ENCODE peak calls at places on chromosomes 1 and 21, in five cellular contexts. X, I, U, J and N are unnamed samples.

GRCh38 chr1:12518956-12519707 is 98.9 kb downstream of the DHRS3 start:
- DNase-seq in I (no peak), J (no peak), U (peak), X (no peak), N (no peak)

GRCh38 chr1:227892930-227893695 is 54.6 kb downstream of the WNT9A start:
- DNase-seq in U (no peak), X (no peak), I (no peak), J (no peak), N (no peak)

GRCh38 chr1:117534995-117535467 is 70.8 kb upstream of the TENT5C start:
- DNase-seq in U (peak), J (no peak), X (peak), I (peak), N (peak)

GRCh38 chr1:223076382-223076781 is 66.7 kb downstream of the TLR5 start:
- DNase-seq in U (no peak), J (no peak), X (no peak), I (no peak), N (no peak)

GRCh38 chr1:68197459-68197858 is 34.9 kb downstream of the WLS start:
- DNase-seq in J (no peak), U (no peak), I (no peak), X (no peak), N (no peak)

GRCh38 chr1:86419277-86419903 is 4.6 kb upstream of the CLCA2 start:
- DNase-seq in J (peak), I (peak), X (no peak), U (peak), N (no peak)

GRCh38 chr1:185083818-185084217 is 38.5 kb downstream of the RNF2 start:
- DNase-seq in U (no peak), I (no peak), J (no peak), X (no peak), N (no peak)

GRCh38 chr1:15334995-15335394 is 74.7 kb upstream of the EFHD2 start:
- DNase-seq in I (no peak), U (no peak), X (no peak), J (no peak), N (no peak)

GRCh38 chr1:47785561-47786271 is 211.5 kb downstream of the TRABD2B start:
- DNase-seq in J (no peak), X (no peak), U (no peak), I (no peak), N (no peak)

GRCh38 chr1:226408285-226409184 is 642 bp upstream of the PARP1 start:
- DNase-seq in I (no peak), J (no peak), U (no peak), X (peak), N (no peak)

GRCh38 chr21:17402885-17403477 is 109.9 kb upstream of the CXADR start:
- DNase-seq in I (peak), J (no peak), X (no peak), U (peak), N (no peak)

GRCh38 chr1:83832194-83832593 is 166.7 kb downstream of the TTLL7 start:
- DNase-seq in U (no peak), I (no peak), X (no peak), J (no peak), N (no peak)

GRCh38 chr1:22311461-22311860 is 140.2 kb upstream of the ZBTB40 start:
- DNase-seq in U (no peak), I (no peak), J (no peak), X (no peak), N (no peak)

GRCh38 chr1:192489748-192490147 is 85.8 kb upstream of the RGS1 start:
- DNase-seq in I (peak), X (peak), U (peak), J (peak), N (no peak)

GRCh38 chr1:210132582-210132981 is 100.0 kb upstream of the SERTAD4 start:
- DNase-seq in I (peak), U (peak), J (no peak), X (no peak), N (no peak)

GRCh38 chr1:36125129-36125991 is at the start of gene COL8A2:
- DNase-seq in U (no peak), I (no peak), X (no peak), J (no peak), N (no peak)

GRCh38 chr1:223264983-223265663 is 98.9 kb downstream of the SUSD4 start:
- DNase-seq in X (no peak), J (no peak), U (no peak), I (no peak), N (no peak)

GRCh38 chr1:87279966-87280535 is 48.6 kb upstream of the LMO4 start:
- DNase-seq in I (peak), J (no peak), X (no peak), U (peak), N (no peak)